ENCODE peak calls at places on chromosomes 3 and 15, in eight cellular contexts. H is left lobe of liver; C is naive thymus-derived CD8-positive, alpha-beta T cell; B is kidney tubule cell; P is NCI-H1105 treated with DMSO at 0.1 percent for 48 hours; W is NCI-H2171 treated with DMSO at 0.1 percent for 48 hours; U is left ventricle myocardium inferior; Y is stimulated activated CD4-positive, alpha-beta T cell treated with anti-CD3 and anti-CD28 coated beads, Interleukin-4, amount 100 ng/mL, for 24 hours. I is an unnamed sample.

GRCh38 chr3:17040322-17040721 is 155.6 kb downstream of the PLCL2 start:
- DNase-seq in H (no peak), C (no peak), B (no peak), P (no peak), W (no peak), U (no peak), Y (no peak), I (no peak)

GRCh38 chr15:89200182-89200581 is 21.2 kb downstream of the RLBP1 start:
- DNase-seq in H (no peak), C (no peak), B (no peak), P (no peak), W (no peak), U (no peak), Y (no peak), I (no peak)

GRCh38 chr3:109325657-109326056 is 9.3 kb upstream of the DPPA2 start:
- DNase-seq in H (no peak), C (no peak), B (no peak), P (no peak), W (no peak), U (no peak), Y (no peak), I (no peak)

GRCh38 chr3:194485471-194485875 is 1.3 kb downstream of the ATP13A3 start:
- DNase-seq in H (no peak), C (no peak), B (peak), P (no peak), W (peak), U (no peak), Y (no peak), I (no peak)

GRCh38 chr3:105366302-105367062 is at the start of gene ALCAM:
- DNase-seq in H (peak), C (peak), B (peak), P (peak), W (peak), U (peak), Y (peak), I (peak)

GRCh38 chr3:70360985-70361384 is 48.5 kb upstream of the MDFIC2 start:
- DNase-seq in H (no peak), C (no peak), B (peak), P (no peak), W (no peak), U (no peak), Y (no peak), I (no peak)

GRCh38 chr3:184540777-184541681 is 20.6 kb upstream of the EPHB3 start:
- DNase-seq in H (peak), C (peak), B (peak), P (peak), W (peak), U (peak), Y (peak), I (peak)

GRCh38 chr3:161920196-161920595 is 423.6 kb downstream of the OTOL1 start:
- DNase-seq in H (no peak), C (no peak), B (no peak), P (no peak), W (no peak), U (no peak), Y (no peak), I (no peak)

GRCh38 chr3:30347679-30348216 is 258.7 kb upstream of the TGFBR2 start:
- DNase-seq in H (no peak), C (no peak), B (peak), P (no peak), W (no peak), U (no peak), Y (peak), I (peak)

GRCh38 chr15:89654311-89654761 is 931 bp downstream of the KIF7 start:
- DNase-seq in H (no peak), C (no peak), B (no peak), P (no peak), W (no peak), U (no peak), Y (no peak), I (no peak)

GRCh38 chr3:124298951-124299350 is 307.0 kb upstream of the ROPN1 start:
- DNase-seq in H (no peak), C (no peak), B (peak), P (no peak), W (no peak), U (no peak), Y (no peak), I (no peak)

GRCh38 chr3:36257117-36257516 is 123.2 kb upstream of the STAC start:
- DNase-seq in H (no peak), C (no peak), B (peak), P (no peak), W (no peak), U (no peak), Y (no peak), I (no peak)

GRCh38 chr15:29942144-29942543 is 119.9 kb upstream of the TJP1 start:
- DNase-seq in H (no peak), C (no peak), B (no peak), P (no peak), W (no peak), U (no peak), Y (no peak), I (no peak)

GRCh38 chr15:94792166-94792565 is 560.8 kb downstream of the MCTP2 start:
- DNase-seq in H (no peak), C (no peak), B (no peak), P (peak), W (no peak), U (no peak), Y (no peak), I (no peak)

GRCh38 chr15:69805248-69805953 is 292.3 kb downstream of the TLE3 start:
- DNase-seq in H (no peak), C (no peak), B (peak), P (no peak), W (peak), U (no peak), Y (no peak), I (no peak)

GRCh38 chr3:51686512-51687215 is 15.6 kb downstream of the TEX264 start:
- DNase-seq in H (no peak), C (peak), B (peak), P (no peak), W (no peak), U (peak), Y (peak), I (peak)

GRCh38 chr15:99467861-99468460 is 97.8 kb upstream of the MEF2A start:
- DNase-seq in H (no peak), C (no peak), B (no peak), P (no peak), W (no peak), U (no peak), Y (no peak), I (no peak)